ENCODE peak calls at places on chromosomes 4 and X, in five cellular contexts. T is esophagus squamous epithelium, R is body of pancreas, Y is fibroblast of lung, E is GM10248. O is an unnamed sample.

GRCh38 chrX:123481908-123482873 is 250.7 kb downstream of the THOC2 start:
- DNase-seq in T (no peak), R (no peak), Y (peak; percentile 73), E (no peak), O (no peak)

GRCh38 chrX:75061701-75062100 is 94.4 kb downstream of the ABCB7 start:
- DNase-seq in T (no peak), E (no peak), R (no peak), Y (no peak), O (no peak)

GRCh38 chr4:3098346-3098745 is 23.9 kb downstream of the HTT start:
- DNase-seq in T (no peak), E (no peak), R (no peak), Y (no peak), O (no peak)

GRCh38 chr4:4204401-4204745 is 22.4 kb downstream of the OTOP1 start:
- DNase-seq in T (no peak), R (no peak), Y (no peak), E (no peak), O (no peak)

GRCh38 chr4:138611721-138612120 is 369.6 kb upstream of the SLC7A11 start:
- DNase-seq in R (no peak), T (no peak), E (no peak), Y (no peak), O (no peak)

GRCh38 chr4:173181769-173182374 is 13.3 kb downstream of the GALNT7 start:
- DNase-seq in R (no peak), E (no peak), T (no peak), Y (peak; percentile 93), O (peak; percentile 48)

GRCh38 chr4:11182586-11183357 is 245.9 kb downstream of the HS3ST1 start:
- DNase-seq in R (no peak), Y (peak; percentile 94), T (no peak), E (no peak), O (no peak)

GRCh38 chr4:129218355-129218754 is 122.4 kb downstream of the C4orf33 start:
- DNase-seq in R (no peak), T (no peak), E (no peak), Y (peak; percentile 5), O (no peak)

GRCh38 chrX:106959897-106960296 is 39.7 kb downstream of the CLDN2 start:
- DNase-seq in E (no peak), Y (no peak), T (no peak), R (peak; percentile 2), O (no peak)

GRCh38 chrX:10769165-10769564 is 148.8 kb upstream of the MID1 start:
- DNase-seq in E (peak; percentile 28), Y (peak; percentile 36), R (no peak), T (no peak), O (peak; percentile 14)

GRCh38 chr4:53128959-53129358 is 236.9 kb downstream of the SCFD2 start:
- DNase-seq in T (no peak), Y (no peak), E (no peak), R (peak; percentile 21), O (no peak)

GRCh38 chrX:10288400-10288799 is 131.6 kb downstream of the CLCN4 start:
- DNase-seq in R (no peak), Y (peak; percentile 14), T (no peak), E (no peak), O (no peak)

GRCh38 chr4:6701371-6701770 is 7.7 kb downstream of the S100P start:
- DNase-seq in T (no peak), E (peak; percentile 12), R (no peak), Y (no peak), O (no peak)
- TF ChIP-seq CTCF in T (no peak), E (peak; percentile 16), R (no peak), Y (no peak), O (peak; percentile 41)

GRCh38 chr4:183757105-183757504 is 98.0 kb downstream of the TRAPPC11 start:
- DNase-seq in T (no peak), Y (peak; percentile 19), R (no peak), E (no peak), O (no peak)

GRCh38 chr4:183758735-183759447 is 99.8 kb downstream of the TRAPPC11 start:
- DNase-seq in R (no peak), E (no peak), Y (no peak), T (no peak), O (no peak)

GRCh38 chr4:183760326-183760725 is 101.2 kb downstream of the TRAPPC11 start:
- DNase-seq in R (no peak), Y (no peak), E (no peak), T (no peak), O (no peak)

DNA sequence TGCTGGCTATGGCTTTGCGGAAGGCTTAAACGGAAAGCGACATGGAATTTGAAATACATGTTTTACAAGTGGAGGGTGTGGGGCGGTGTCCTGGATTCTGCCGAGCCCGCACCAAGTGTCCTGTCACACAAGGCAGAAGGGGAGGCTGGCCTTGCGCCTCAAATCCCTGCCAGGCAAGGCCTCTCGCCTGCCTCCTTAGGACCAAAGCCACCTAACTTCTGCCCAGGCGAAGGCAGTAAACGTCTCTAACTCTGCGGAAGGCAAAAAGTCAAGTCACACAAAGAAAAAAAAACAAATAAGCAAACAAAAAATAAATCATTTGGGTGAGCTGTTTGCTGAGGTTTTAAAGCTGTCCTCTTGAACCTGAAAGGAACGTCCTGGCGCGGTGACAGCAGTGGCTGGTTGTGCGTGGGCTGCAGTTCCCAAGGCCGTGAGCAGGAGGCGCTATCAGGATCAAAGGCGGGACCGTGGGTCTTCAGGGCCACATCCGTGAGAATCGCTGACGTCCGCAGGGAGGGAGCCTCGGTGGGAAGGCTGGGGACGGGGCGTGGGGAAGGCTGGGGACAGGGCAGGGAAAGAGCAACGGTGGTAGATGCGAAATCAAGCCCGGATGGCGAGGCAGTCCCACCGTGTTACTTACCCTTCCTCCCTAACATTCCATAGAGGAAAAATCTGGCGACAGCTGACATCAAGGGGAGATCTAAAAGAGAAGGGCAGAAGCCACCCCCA is 99.1 kb downstream of the TRAPPC11 start:
- DNase-seq in R (no peak), E (no peak), Y (no peak), T (no peak), O (no peak)
- TF ChIP-seq CTCF in R (no peak), E (no peak), Y (peak; percentile 37), T (no peak), O (no peak)

DNA sequence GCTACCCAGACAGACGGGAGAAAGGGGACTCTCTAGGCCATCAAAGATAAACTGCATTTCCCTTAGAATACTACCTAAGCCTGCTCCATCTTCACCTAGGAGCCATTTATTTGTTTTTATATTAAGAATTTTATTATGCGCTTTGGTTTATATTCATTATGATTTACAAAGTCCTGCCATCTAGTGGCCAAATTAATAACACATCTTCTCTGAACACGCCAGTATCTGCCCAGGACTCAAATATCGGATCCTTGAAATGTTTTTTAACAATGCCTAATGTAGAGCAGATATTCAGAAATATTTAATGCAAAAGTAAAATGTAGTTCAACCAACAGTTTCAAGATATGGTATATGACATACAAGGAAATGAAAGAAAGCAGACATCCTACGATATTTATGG is 20.8 kb upstream of the PRPS2 start:
- DNase-seq in T (no peak), Y (no peak), R (no peak), E (peak; percentile 27), O (peak; percentile 10)
- TF ChIP-seq CTCF in T (peak; percentile 19), Y (peak; percentile 47), R (peak; percentile 53), E (peak; percentile 44), O (peak; percentile 18)

DNA sequence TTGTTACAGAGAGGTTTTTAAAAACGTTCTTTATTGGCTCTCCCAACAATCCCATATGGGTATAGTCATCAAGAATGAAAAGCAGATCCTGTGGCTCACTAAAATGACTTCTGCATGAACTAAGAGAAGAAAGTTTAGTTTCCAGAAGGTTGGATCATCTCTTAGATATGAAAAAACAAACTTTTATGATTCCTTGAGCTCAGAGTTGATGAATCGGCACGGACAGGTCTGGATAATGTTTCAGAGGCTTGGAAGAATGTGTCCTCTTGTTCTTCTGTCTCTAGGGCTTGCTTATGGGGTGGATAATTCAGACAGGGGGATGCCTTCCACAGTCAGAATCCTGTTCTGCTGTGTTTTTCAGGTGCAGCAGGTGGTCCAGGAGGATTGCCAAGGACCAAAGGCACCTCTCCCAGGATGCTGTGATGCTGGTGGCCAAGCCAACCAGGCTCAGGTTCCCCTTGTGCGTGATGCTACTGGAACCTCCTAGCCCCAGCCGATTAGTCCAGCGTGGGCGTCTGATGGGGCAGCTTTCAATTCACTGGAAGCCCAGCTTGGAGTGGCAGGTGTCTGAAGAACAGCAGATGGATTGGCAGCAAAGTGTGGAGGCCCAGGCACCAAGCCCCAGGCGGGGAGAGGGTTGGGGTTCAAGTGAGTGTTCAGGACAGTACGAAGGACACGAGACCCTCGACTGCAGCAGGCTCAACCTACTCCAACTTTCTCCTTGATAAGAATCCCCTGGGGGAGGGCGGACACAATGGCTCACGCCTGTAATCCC is 30.3 kb downstream of the CCKAR start:
- DNase-seq in R (no peak), Y (peak; percentile 79), T (no peak), E (no peak), O (no peak)
- TF ChIP-seq CTCF in R (no peak), Y (no peak), T (no peak), E (no peak), O (no peak)